ENCODE peak calls at places on chromosomes 4 and X, in six cellular contexts. H is brain microvascular endothelial cell, C is choroid plexus epithelial cell, F is lower leg skin, N is tibial nerve, Q is psoas muscle. D is an unnamed sample.

GRCh38 chr4:89319756-89320155 is 12.2 kb upstream of the GPRIN3 start:
- DNase-seq in Q (no peak), H (no peak), F (no peak), N (no peak), C (no peak), D (no peak)

GRCh38 chr4:58649236-58649635 is 1539.1 kb upstream of the IGFBP7 start:
- DNase-seq in C (no peak), H (no peak), Q (no peak), F (no peak), N (no peak), D (no peak)

GRCh38 chrX:16739574-16739973 is 20.2 kb downstream of the SYAP1 start:
- DNase-seq in N (no peak), Q (no peak), F (no peak), C (peak), H (no peak), D (no peak)

GRCh38 chr4:15963001-15963451 is at the start of gene FGFBP2:
- DNase-seq in N (peak), F (peak), C (peak), Q (no peak), H (peak), D (peak)

GRCh38 chr4:84481077-84481878 is 17.8 kb downstream of the NKX6-1 start:
- DNase-seq in H (no peak), Q (no peak), N (no peak), C (no peak), F (no peak), D (no peak)

GRCh38 chr4:74123065-74123728 is 24.2 kb upstream of the CXCL2 start:
- DNase-seq in Q (no peak), N (no peak), H (peak), F (no peak), C (peak), D (peak)

GRCh38 chr4:26375589-26375988 is 54.8 kb downstream of the RBPJ start:
- DNase-seq in C (no peak), H (no peak), N (no peak), Q (no peak), F (no peak), D (no peak)

GRCh38 chrX:18833071-18833731 is 125.8 kb downstream of the PPEF1 start:
- DNase-seq in F (peak), C (peak), N (peak), H (peak), Q (peak), D (peak)

GRCh38 chr4:124783847-124784246 is 71.3 kb upstream of the ANKRD50 start:
- DNase-seq in F (no peak), C (peak), Q (no peak), N (no peak), H (peak), D (peak)

GRCh38 chr4:101850698-101851097 is 60.2 kb downstream of the BANK1 start:
- DNase-seq in N (no peak), F (no peak), Q (no peak), C (no peak), H (no peak), D (no peak)

GRCh38 chr4:79869597-79870336 is 203.3 kb downstream of the ANTXR2 start:
- DNase-seq in Q (no peak), C (no peak), F (no peak), H (no peak), N (no peak), D (no peak)

GRCh38 chrX:49147907-49148306 is 14.7 kb upstream of the MAGIX start:
- DNase-seq in C (no peak), F (no peak), N (no peak), Q (no peak), H (no peak), D (no peak)

DNA sequence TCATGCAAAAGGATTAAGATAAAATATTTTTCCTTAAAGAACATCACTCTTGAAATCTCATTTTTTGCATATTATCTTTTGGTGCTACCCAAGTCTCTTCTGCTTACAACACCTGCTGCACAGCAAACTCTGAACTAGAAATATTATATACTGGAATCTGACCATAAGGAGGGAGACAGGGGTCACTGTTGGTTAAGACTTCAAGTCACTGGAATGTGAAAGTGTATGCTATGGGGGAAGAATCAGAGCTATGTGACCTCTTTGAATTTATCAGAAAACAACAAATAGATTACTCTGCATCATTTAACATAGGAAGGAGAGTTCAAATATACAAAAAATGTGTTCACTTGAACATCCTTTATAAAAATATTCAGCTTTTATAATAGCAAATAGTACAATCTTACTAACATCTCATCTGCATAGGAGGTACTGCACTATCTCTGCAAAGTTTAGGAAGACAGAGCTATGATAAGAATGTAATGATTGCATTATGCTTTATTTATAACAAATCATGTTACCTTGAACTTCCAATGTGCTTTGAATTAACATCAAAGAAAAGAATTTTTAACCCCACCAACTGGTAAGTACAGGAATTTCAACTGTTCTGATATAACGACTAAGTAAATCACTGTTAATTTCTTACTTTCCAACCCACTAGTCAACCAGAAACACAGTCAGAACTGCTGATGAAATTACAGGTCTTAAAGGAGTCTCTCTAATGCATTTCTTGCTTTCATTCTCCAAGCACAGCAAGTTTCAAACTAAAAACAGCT is 69.8 kb downstream of the ZNF827 start:
- DNase-seq in F (no peak), N (no peak), C (peak), H (no peak), Q (no peak), D (no peak)
- H3K4me3 ChIP-seq in F (no peak), N (no peak), C (no peak), H (no peak), Q (no peak), D (no peak)

DNA sequence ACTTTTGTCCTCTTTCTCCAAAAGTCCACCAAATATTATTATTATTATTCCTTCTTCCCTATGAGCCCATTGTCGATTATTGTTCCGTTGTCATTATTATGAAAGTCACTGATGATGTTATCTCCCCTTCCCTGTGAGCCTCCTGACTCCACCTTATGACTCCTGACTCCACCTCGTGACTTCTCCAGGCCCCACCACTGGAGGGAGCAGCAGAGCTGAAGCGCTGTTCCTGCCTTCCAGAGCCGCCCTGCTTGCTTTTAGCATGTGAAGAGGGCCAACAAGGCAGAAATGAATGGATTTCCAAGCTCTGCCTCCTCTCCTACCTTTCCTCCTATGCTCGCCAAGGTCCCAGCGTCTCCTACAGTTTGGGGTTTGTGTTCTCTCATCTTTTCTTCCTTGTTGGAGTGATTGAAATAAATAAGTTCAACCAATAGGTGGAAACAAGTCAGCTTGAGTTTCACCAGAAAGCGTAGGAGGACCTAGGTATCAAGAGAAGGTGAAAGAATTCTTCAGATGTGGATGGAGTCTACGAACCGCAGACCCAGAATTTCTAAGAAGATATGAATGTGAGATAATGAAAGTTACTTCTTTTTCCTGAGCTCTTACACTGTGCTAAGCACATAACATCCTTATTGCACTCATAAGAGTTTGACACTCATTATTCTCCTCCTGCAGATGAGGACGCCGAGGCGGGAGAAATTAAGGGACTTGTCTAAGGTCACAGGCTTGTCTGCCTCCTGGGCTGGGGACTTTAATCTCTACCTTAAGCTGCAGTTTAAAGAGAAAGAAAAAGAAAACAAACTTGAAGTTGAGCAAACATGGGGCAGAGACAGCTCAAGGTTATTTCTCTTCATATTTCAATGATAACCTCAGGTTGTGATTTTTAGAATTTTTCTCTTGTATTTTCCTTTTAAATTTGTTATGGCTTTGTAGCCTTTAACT is 26.1 kb downstream of the IGSF1 start:
- DNase-seq in N (no peak), C (no peak), F (no peak), Q (no peak), H (no peak), D (no peak)
- TF ChIP-seq CTCF in N (no peak), C (no peak), F (no peak), Q (peak), H (no peak), D (no peak)

GRCh38 chr4:5365071-5366008 is 314.1 kb downstream of the STK32B start:
- DNase-seq in F (peak), Q (no peak), C (peak), N (no peak), H (peak), D (peak)

GRCh38 chr4:5364406-5364805 is 313.1 kb downstream of the STK32B start:
- DNase-seq in C (no peak), H (no peak), Q (no peak), N (no peak), F (no peak), D (no peak)

GRCh38 chr4:5368426-5368825 is 317.1 kb downstream of the STK32B start:
- DNase-seq in F (no peak), H (no peak), C (no peak), Q (no peak), N (no peak), D (no peak)

GRCh38 chr4:5366421-5366820 is 315.1 kb downstream of the STK32B start:
- DNase-seq in H (peak), Q (no peak), F (peak), C (no peak), N (no peak), D (peak)

GRCh38 chr4:5366009-5366386 is 314.7 kb downstream of the STK32B start:
- DNase-seq in Q (no peak), H (no peak), C (no peak), F (no peak), N (no peak), D (no peak)
- H3K4me3 ChIP-seq in Q (no peak), H (no peak), C (no peak), F (no peak), N (no peak), D (no peak)

DNA sequence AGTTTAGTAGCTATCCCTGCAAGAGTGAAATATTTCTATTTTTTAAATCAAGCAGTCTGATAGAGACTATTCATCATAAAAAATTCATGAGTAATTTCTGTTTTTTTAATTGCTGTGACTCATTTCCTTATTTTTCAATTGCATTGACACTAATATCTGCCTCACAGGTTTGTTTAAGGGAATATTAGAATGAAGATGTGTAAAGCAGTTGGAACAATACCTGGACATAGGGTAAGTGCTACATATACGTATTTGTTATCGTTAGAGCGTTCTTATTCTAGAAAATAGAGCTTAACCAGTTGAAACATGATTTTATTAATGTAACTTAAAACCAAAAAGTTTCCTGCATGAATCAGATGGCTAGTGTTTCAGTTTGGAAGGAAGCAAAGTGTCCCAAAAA is 2211.3 kb downstream of the PCDH7 start:
- DNase-seq in C (no peak), H (no peak), Q (no peak), F (no peak), N (no peak), D (no peak)
- TF ChIP-seq CTCF in C (no peak), H (no peak), Q (no peak), F (no peak), N (no peak), D (no peak)

DNA sequence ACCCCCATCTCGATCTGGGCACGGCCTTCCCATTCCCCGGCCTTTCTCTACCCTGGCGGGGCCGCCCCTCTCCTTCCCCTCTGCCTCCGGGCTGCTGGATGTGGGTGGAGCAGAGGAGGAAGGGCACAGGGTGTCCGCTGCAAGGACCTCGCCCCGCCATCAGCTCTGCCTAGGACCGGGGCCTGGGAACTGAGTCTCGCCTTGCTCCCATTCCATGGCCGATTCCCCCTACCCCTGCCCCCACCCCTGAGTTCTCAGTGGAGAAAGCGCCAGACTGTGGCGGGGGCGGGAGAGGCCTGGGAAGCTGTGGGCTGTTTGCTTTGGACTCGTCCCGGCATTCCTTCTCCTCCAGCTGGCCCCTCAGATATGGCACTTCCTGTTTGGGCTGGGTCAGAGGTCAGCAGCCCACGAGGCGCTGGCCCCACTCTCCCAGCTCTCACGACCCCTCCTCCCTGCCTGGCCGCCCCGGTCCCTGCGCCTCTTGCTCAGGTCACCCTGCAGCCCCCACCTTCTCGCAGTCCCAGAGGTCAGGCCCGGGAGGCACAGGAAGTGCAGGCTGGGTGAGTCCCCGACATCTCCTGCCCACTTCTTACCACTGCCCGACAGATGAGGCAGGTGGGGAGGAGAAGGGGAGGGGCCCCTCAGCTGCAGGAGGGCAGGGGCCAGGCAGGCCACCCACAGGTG is 6.4 kb upstream of the BGN start:
- DNase-seq in H (peak), N (no peak), C (peak), F (no peak), Q (no peak), D (peak)
- H3K4me3 ChIP-seq in H (no peak), N (no peak), C (no peak), F (no peak), Q (no peak), D (no peak)

GRCh38 chrX:46549914-46550313 is 4.7 kb upstream of the ZNF674 start:
- DNase-seq in C (no peak), Q (no peak), N (no peak), F (no peak), H (no peak), D (no peak)

GRCh38 chrX:46547857-46548256 is 2.6 kb upstream of the ZNF674 start:
- DNase-seq in N (no peak), Q (no peak), C (peak), H (peak), F (no peak), D (peak)

GRCh38 chrX:46543441-46543840 is 1.8 kb downstream of the ZNF674 start:
- DNase-seq in Q (no peak), H (no peak), F (no peak), C (no peak), N (no peak), D (no peak)

DNA sequence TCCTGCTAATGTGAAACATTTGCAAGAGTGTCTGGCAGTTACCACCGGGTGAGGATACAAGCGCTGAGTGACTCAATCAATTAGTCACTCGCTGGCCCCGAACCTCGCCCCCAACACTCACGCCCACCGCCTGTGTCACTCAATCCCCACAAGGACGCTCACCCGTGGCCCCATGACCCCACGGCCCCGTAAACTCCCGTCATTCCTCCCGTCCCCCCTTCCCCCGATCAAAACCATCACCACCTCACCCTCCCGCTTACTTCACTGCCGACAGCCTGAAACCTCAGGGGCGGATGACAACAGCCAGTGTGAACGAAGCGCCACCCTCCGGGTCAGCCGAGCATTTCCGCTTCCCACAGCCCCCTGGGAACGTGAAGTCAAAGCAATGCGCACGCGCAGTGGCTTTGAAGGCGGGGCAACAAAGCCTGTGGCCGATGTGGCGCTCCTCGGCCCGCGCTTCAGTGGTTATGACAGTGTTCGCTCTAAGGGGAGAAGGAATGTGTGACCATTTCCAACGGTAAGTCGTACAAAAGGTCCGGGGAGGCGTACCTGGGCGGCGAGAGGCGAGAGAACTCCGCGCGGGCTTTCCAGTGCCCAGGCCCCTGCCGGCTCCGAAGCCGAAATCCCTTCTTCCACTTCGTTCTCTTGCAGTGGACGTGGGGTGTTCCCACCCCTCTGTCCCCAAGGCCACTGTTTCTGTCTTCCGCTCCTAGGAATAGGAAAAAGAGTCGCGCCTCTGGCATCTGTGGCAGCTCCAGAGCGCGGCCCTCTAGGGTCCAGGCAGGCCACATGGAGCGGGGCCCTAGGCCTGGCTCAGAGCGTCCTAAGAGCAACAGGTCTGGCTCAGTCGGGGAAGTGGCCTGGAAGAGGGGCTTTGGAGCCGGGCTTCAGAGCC is at the start of gene ZNF674:
- DNase-seq in H (peak), Q (peak), F (peak), N (peak), C (peak), D (peak)
- TF ChIP-seq CTCF in H (no peak), Q (peak), F (no peak), N (peak), C (peak), D (no peak)

GRCh38 chrX:37348237-37349130 is 680 bp upstream of the PRRG1 start:
- DNase-seq in N (no peak), F (no peak), Q (no peak), C (peak), H (no peak), D (peak)
- H3K4me3 ChIP-seq in N (peak), F (no peak), Q (peak), C (peak), H (peak), D (peak)